ENCODE peak calls at places on chromosome 13, in six cellular contexts. One of them, this sample, is unnamed.

GRCh38 chr13:110138009-110138699 is 168.8 kb downstream of the COL4A1 start:
- DNase-seq in C1 segment of cervical spinal cord: no peak
- DNase-seq in activated T-helper 1 cell treated with Interleukin-2 at 50 U/mL for 16 hours: peak; percentile 20
- DNase-seq in NCI-H2227 treated with DMSO at 0.1 percent for 48 hours: no peak
- DNase-seq in progenitor cell of endocrine pancreas: peak; percentile 45
- DNase-seq in testis: peak; percentile 53
- DNase-seq in this sample: no peak

GRCh38 chr13:23985060-23985459 is 87.8 kb upstream of the C1QTNF9B start:
- DNase-seq in C1 segment of cervical spinal cord: no peak
- DNase-seq in activated T-helper 1 cell treated with Interleukin-2 at 50 U/mL for 16 hours: no peak
- DNase-seq in NCI-H2227 treated with DMSO at 0.1 percent for 48 hours: no peak
- DNase-seq in progenitor cell of endocrine pancreas: no peak
- DNase-seq in testis: no peak
- DNase-seq in this sample: no peak

GRCh38 chr13:97308735-97309429 is 86.7 kb downstream of the MBNL2 start:
- DNase-seq in C1 segment of cervical spinal cord: no peak
- DNase-seq in activated T-helper 1 cell treated with Interleukin-2 at 50 U/mL for 16 hours: no peak
- DNase-seq in NCI-H2227 treated with DMSO at 0.1 percent for 48 hours: no peak
- DNase-seq in progenitor cell of endocrine pancreas: no peak
- DNase-seq in testis: no peak
- DNase-seq in this sample: no peak

GRCh38 chr13:25762288-25762687 is 289.5 kb downstream of the SHISA2 start:
- DNase-seq in C1 segment of cervical spinal cord: no peak
- DNase-seq in activated T-helper 1 cell treated with Interleukin-2 at 50 U/mL for 16 hours: no peak
- DNase-seq in NCI-H2227 treated with DMSO at 0.1 percent for 48 hours: no peak
- DNase-seq in progenitor cell of endocrine pancreas: no peak
- DNase-seq in testis: no peak
- DNase-seq in this sample: no peak

GRCh38 chr13:64633948-64634347 is 2596.2 kb downstream of the PCDH9 start:
- DNase-seq in C1 segment of cervical spinal cord: no peak
- DNase-seq in activated T-helper 1 cell treated with Interleukin-2 at 50 U/mL for 16 hours: no peak
- DNase-seq in NCI-H2227 treated with DMSO at 0.1 percent for 48 hours: no peak
- DNase-seq in progenitor cell of endocrine pancreas: no peak
- DNase-seq in testis: no peak
- DNase-seq in this sample: no peak

GRCh38 chr13:60134376-60134775 is 29.4 kb downstream of the DIAPH3 start:
- DNase-seq in C1 segment of cervical spinal cord: no peak
- DNase-seq in activated T-helper 1 cell treated with Interleukin-2 at 50 U/mL for 16 hours: no peak
- DNase-seq in NCI-H2227 treated with DMSO at 0.1 percent for 48 hours: no peak
- DNase-seq in progenitor cell of endocrine pancreas: no peak
- DNase-seq in testis: no peak
- DNase-seq in this sample: peak; percentile 10

GRCh38 chr13:73765651-73766384 is 368.4 kb downstream of the KLF12 start:
- DNase-seq in C1 segment of cervical spinal cord: peak; percentile 61
- DNase-seq in activated T-helper 1 cell treated with Interleukin-2 at 50 U/mL for 16 hours: peak; percentile 78
- DNase-seq in NCI-H2227 treated with DMSO at 0.1 percent for 48 hours: peak; percentile 85
- DNase-seq in progenitor cell of endocrine pancreas: peak; percentile 11
- DNase-seq in testis: peak; percentile 84
- DNase-seq in this sample: peak; percentile 84

GRCh38 chr13:36543671-36544070 is 111.4 kb downstream of the CCNA1 start:
- DNase-seq in C1 segment of cervical spinal cord: no peak
- DNase-seq in activated T-helper 1 cell treated with Interleukin-2 at 50 U/mL for 16 hours: no peak
- DNase-seq in NCI-H2227 treated with DMSO at 0.1 percent for 48 hours: peak; percentile 71
- DNase-seq in progenitor cell of endocrine pancreas: no peak
- DNase-seq in testis: no peak
- DNase-seq in this sample: no peak

GRCh38 chr13:50129065-50129922 is 114.0 kb downstream of the KCNRG start:
- DNase-seq in C1 segment of cervical spinal cord: no peak
- DNase-seq in activated T-helper 1 cell treated with Interleukin-2 at 50 U/mL for 16 hours: no peak
- DNase-seq in NCI-H2227 treated with DMSO at 0.1 percent for 48 hours: no peak
- DNase-seq in progenitor cell of endocrine pancreas: no peak
- DNase-seq in testis: no peak
- DNase-seq in this sample: no peak

GRCh38 chr13:111853766-111854165 is 213.2 kb upstream of the SOX1 start:
- DNase-seq in C1 segment of cervical spinal cord: no peak
- DNase-seq in activated T-helper 1 cell treated with Interleukin-2 at 50 U/mL for 16 hours: no peak
- DNase-seq in NCI-H2227 treated with DMSO at 0.1 percent for 48 hours: peak; percentile 80
- DNase-seq in progenitor cell of endocrine pancreas: no peak
- DNase-seq in testis: no peak
- DNase-seq in this sample: no peak

GRCh38 chr13:84500016-84500415 is 617.7 kb upstream of the SLITRK1 start:
- DNase-seq in C1 segment of cervical spinal cord: no peak
- DNase-seq in activated T-helper 1 cell treated with Interleukin-2 at 50 U/mL for 16 hours: no peak
- DNase-seq in NCI-H2227 treated with DMSO at 0.1 percent for 48 hours: no peak
- DNase-seq in progenitor cell of endocrine pancreas: no peak
- DNase-seq in testis: no peak
- DNase-seq in this sample: no peak

GRCh38 chr13:98083507-98083906 is 59.4 kb upstream of the FARP1 start:
- DNase-seq in C1 segment of cervical spinal cord: no peak
- DNase-seq in activated T-helper 1 cell treated with Interleukin-2 at 50 U/mL for 16 hours: no peak
- DNase-seq in NCI-H2227 treated with DMSO at 0.1 percent for 48 hours: no peak
- DNase-seq in progenitor cell of endocrine pancreas: no peak
- DNase-seq in testis: no peak
- DNase-seq in this sample: no peak

GRCh38 chr13:40220299-40220935 is 446.0 kb downstream of the FOXO1 start:
- DNase-seq in C1 segment of cervical spinal cord: no peak
- DNase-seq in activated T-helper 1 cell treated with Interleukin-2 at 50 U/mL for 16 hours: no peak
- DNase-seq in NCI-H2227 treated with DMSO at 0.1 percent for 48 hours: no peak
- DNase-seq in progenitor cell of endocrine pancreas: no peak
- DNase-seq in testis: no peak
- DNase-seq in this sample: no peak

GRCh38 chr13:75935805-75936204 is 299.7 kb downstream of the LMO7 start:
- DNase-seq in C1 segment of cervical spinal cord: no peak
- DNase-seq in activated T-helper 1 cell treated with Interleukin-2 at 50 U/mL for 16 hours: no peak
- DNase-seq in NCI-H2227 treated with DMSO at 0.1 percent for 48 hours: no peak
- DNase-seq in progenitor cell of endocrine pancreas: no peak
- DNase-seq in testis: no peak
- DNase-seq in this sample: no peak

This sample was measured in cerebellar cortex.